ENCODE peak calls at places on chromosomes 3 and 15, in four cellular contexts. G, O, C and U are unnamed samples.

GRCh38 chr3:108806316-108806715 is 16.3 kb upstream of the TRAT1 start:
- DNase-seq in G (no peak), C (no peak), O (no peak), U (no peak)

GRCh38 chr3:190972196-190972595 is 109.7 kb upstream of the GMNC start:
- DNase-seq in C (no peak), G (no peak), O (no peak), U (no peak)

GRCh38 chr3:194837457-194838135 is 151.9 kb downstream of the FAM43A start:
- DNase-seq in C (no peak), O (no peak), G (no peak), U (no peak)

GRCh38 chr3:70539908-70540307 is 227.5 kb upstream of the MDFIC2 start:
- DNase-seq in G (no peak), O (no peak), C (peak), U (no peak)

GRCh38 chr3:116863842-116864626 is 154.5 kb downstream of the TUSC7 start:
- DNase-seq in G (peak), C (no peak), O (peak), U (peak)

GRCh38 chr3:15114466-15115358 is 15.8 kb upstream of the RBSN start:
- DNase-seq in G (no peak), C (no peak), O (no peak), U (no peak)

GRCh38 chr3:174891524-174892203 is 32.5 kb downstream of the NAALADL2 start:
- DNase-seq in O (no peak), C (no peak), G (peak), U (peak)

GRCh38 chr15:49145651-49146609 is 9.5 kb downstream of the COPS2 start:
- DNase-seq in O (no peak), G (peak), C (peak), U (peak)

GRCh38 chr3:134796313-134797079 is 1.4 kb downstream of the EPHB1 start:
- DNase-seq in O (no peak), C (no peak), G (no peak), U (peak)

GRCh38 chr3:7640787-7641186 is 779.9 kb downstream of the GRM7 start:
- DNase-seq in G (no peak), O (no peak), C (no peak), U (no peak)

GRCh38 chr3:149339931-149340309 is 6.5 kb upstream of the TM4SF18 start:
- DNase-seq in O (no peak), G (peak), C (no peak), U (peak)

GRCh38 chr3:100297784-100298183 is 36.8 kb upstream of the NIT2 start:
- DNase-seq in C (no peak), G (peak), O (no peak), U (no peak)

DNA sequence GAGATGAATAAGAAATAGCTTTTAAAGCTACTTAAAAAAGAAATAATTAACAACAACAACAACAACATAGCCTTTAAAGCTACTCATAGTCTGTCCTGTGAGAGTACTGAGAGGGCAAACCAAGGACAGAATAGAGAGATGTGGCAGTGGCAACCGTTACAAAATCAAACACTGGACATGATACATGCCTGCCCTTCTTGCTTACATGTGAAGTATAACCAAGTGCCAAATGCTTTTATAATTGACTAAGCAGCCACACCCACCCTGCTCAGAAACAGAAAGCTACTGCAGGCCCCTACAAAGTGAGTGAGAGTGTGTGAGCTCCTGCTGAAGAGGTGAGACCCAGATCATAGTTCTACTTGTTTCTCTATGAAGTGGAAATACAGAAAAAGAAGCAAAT is 38.4 kb downstream of the NDUFB4 start:
- DNase-seq in G (no peak), C (no peak), O (no peak), U (no peak)
- TF ChIP-seq FOS in G (no peak), C (no peak), O (no peak), U (no peak)

DNA sequence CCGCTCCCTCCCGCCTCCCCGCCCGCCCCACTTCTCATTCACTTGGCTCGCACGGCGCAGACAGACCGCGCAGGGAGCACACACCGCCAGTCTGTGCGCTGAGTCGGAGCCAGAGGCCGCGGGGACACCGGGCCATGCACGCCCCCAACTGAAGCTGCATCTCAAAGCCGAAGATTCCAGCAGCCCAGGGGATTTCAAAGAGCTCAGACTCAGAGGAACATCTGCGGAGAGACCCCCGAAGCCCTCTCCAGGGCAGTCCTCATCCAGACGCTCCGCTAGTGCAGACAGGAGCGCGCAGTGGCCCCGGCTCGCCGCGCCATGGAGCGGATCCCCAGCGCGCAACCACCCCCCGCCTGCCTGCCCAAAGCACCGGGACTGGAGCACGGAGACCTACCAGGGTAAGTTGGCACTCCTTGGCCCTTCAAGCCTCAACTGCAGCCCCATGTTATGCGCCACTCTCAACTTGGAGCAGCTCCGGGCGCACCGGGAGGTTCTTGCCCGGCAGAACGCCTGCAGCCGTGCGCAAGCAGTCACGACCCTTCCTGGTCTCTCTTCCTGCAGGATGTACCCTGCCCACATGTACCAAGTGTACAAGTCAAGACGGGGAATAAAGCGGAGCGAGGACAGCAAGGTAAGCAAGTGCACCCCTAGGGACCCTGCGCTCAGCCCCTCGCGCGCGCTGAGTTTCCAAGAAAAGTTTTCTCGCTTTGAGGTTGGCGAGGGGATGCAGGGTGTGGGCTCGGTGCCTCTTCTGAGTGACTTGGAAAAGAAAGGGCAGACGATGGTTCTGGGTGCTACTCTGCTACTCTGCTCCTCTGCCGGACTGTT is at the start of gene BHLHE40:
- DNase-seq in G (no peak), O (no peak), C (no peak), U (peak)
- TF ChIP-seq FOS in G (no peak), O (no peak), C (no peak), U (no peak)

DNA sequence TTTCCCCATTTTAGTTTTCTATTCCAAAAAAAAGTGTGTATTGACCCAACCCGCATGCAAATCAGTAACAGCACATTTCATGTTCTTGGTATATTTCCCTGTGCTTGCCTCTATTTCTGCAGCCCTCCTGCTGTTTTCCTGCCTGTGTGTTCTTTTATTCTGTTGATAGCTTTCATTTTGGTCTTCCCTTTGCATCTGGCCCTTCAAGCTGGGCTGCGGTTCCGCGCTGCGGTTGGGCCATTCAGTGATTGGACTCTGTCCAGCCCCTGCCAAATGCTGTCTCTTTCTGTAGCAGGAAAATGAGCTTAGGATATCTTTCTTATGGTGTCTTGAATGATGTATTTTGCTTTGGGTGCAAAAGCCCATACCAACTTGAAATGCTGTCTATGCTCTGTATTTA is 49.9 kb downstream of the ZNF621 start:
- DNase-seq in O (no peak), C (peak), G (no peak), U (no peak)
- TF ChIP-seq FOS in O (no peak), C (no peak), G (no peak), U (no peak)

DNA sequence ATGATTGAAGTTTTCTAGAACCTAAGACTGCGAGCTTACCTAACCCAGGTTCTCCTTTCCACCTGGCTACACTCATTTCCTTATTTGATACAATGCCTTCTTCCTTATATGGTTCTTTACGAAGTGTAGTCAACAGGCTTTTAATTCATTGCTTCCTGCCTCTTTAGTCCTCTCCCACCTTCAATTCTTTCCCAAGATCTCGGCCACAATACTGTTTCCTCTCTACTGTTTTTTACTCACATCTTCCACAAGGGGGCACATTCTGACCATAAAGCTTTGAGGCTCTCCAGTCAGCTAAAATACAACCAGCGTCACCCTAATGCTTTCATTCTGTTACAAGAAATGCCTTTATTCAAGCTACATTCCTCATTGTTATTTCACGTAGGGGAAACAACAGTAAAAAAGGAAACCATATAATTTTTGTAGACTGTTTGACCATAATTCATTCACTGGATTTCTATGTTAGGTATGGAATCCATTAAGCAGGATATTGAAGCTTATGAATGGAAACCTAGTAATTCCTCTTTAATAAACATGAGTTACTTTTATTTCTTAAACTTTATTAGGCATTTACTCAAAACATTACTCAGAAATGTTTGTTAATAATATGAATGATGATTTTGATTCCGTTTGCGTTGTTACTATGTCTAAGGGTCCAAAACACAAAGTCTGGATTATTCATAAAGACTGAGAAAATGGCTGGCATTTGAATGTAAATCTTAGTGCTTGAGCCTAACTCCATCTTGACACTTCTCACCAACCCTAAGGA is 29.5 kb upstream of the VEPH1 start:
- DNase-seq in C (peak), G (peak), O (peak), U (peak)
- TF ChIP-seq FOS in C (no peak), G (no peak), O (no peak), U (no peak)

DNA sequence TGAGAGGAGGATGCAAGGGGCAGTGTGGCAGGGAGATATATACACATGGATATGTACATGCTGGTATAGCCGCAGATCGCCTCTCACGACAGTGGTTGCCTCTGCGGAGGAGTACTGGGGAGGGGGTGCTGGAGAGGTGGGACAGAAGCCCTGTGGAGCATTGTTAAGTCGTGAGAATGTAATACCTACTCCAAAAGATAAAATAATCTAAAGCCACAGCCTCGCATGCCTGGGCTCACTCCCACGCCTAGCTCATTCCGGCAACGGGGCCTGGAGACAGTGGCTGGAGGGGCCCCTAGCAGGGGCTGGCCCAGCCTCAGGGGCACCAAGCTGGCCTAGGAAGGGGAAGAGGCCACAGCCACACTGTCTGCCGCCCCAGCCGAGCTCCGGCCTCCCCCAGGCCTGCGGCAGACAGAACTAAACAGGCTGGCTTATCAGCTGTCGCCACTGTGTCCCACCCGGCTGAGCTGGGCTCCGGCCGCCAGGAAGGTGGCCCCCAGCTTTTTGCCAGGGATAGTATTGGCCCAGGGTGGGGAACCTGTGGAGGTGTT is 65.1 kb upstream of the LCTL start:
- DNase-seq in G (no peak), C (peak), O (no peak), U (no peak)
- TF ChIP-seq FOS in G (no peak), C (no peak), O (no peak), U (no peak)

DNA sequence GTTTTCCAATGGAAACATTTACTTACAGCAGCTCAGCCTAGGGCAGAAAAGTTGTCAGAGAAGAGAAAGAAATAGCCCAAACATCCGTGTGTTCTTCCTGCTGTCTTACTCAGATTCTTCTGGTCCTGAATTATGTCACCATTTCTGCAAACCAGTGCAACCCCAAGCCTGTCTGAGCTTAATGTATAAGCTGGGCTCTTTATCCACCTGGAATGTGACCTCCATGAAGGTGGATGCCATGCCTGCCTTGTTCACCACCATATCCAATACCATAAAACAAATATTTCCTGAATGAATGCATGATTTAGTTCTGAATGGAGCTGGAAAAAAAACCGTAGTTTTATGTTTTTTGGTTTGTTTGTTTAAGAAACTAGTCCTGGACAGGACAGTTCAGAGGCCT is 150.9 kb downstream of the RYR3 start:
- DNase-seq in O (no peak), G (no peak), C (no peak), U (no peak)
- TF ChIP-seq FOS in O (no peak), G (no peak), C (no peak), U (no peak)

DNA sequence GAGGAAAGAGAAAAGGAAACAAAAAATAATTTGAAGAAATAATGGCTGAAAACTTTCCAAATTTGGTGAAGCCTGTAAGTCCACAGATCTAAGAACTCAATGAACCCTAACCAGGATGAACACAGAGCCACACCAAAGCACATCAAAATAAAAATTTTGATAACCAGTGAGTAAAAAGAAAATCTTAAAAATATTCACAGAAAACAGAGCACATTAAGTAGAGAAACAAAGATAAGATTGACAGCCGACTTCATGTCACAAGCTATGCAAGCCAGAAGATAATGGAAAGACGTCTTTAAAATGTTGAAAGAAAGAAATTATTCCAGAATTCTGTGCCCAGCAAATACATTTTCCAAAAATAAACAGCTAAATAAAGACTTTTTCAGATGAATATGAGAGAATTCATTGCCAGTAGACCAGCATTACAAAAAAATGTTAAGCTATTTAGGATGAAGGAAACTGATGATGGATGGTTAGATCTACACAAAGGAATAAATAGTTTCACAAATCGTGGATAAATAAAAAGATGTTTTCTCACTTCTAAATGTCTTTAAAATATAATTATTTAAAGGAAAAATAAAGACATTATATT is 140.2 kb upstream of the SKOR1 start:
- DNase-seq in C (peak), O (no peak), G (peak), U (peak)
- TF ChIP-seq FOS in C (no peak), O (no peak), G (no peak), U (no peak)